ENCODE peak calls at places on chromosome 16, in four cellular contexts. One of them, this sample, is unnamed.
A peak's percentile ranks its signal among the peaks of the same experiment; 100 is the strongest.

GRCh38 chr16:54048994-54049929 is 237.3 kb downstream of the IRX3 start:
- DNase-seq in ovary: no peak
- DNase-seq in A549: no peak
- DNase-seq in fibroblast of the aortic adventitia: no peak
- DNase-seq in this sample: no peak

GRCh38 chr16:76639685-76640289 is 362.6 kb downstream of the CNTNAP4 start:
- DNase-seq in fibroblast of the aortic adventitia: peak; percentile 7
- DNase-seq in ovary: no peak
- DNase-seq in A549: peak; percentile 4
- DNase-seq in this sample: peak; percentile 84

GRCh38 chr16:29815032-29815721 is 775 bp upstream of the PAGR1 start:
- DNase-seq in fibroblast of the aortic adventitia: no peak
- DNase-seq in A549: no peak
- DNase-seq in ovary: peak; percentile 55
- DNase-seq in this sample: no peak

GRCh38 chr16:12703935-12704334 is 99.8 kb downstream of the CPPED1 start:
- DNase-seq in ovary: no peak
- DNase-seq in A549: no peak
- DNase-seq in fibroblast of the aortic adventitia: no peak
- DNase-seq in this sample: peak; percentile 41

GRCh38 chr16:23679274-23679985 is 741 bp downstream of the PLK1 start:
- DNase-seq in fibroblast of the aortic adventitia: peak; percentile 27
- DNase-seq in A549: peak; percentile 80
- DNase-seq in ovary: no peak
- DNase-seq in this sample: peak; percentile 34

GRCh38 chr16:87216148-87216823 is 100.9 kb downstream of the C16orf95 start:
- DNase-seq in fibroblast of the aortic adventitia: no peak
- DNase-seq in A549: no peak
- DNase-seq in ovary: no peak
- DNase-seq in this sample: no peak

GRCh38 chr16:4828567-4829320 is 18.3 kb downstream of the GLYR1 start:
- DNase-seq in ovary: no peak
- DNase-seq in A549: no peak
- DNase-seq in fibroblast of the aortic adventitia: no peak
- DNase-seq in this sample: no peak

GRCh38 chr16:49513040-49513439 is 139.4 kb downstream of the C16orf78 start:
- DNase-seq in A549: peak; percentile 31
- DNase-seq in ovary: no peak
- DNase-seq in fibroblast of the aortic adventitia: peak; percentile 10
- DNase-seq in this sample: peak; percentile 4

GRCh38 chr16:1602285-1602684 is 9.6 kb downstream of the IFT140 start:
- DNase-seq in ovary: no peak
- DNase-seq in A549: no peak
- DNase-seq in fibroblast of the aortic adventitia: no peak
- DNase-seq in this sample: no peak

GRCh38 chr16:50036426-50036825 is 11.4 kb downstream of the CNEP1R1 start:
- DNase-seq in A549: no peak
- DNase-seq in ovary: no peak
- DNase-seq in fibroblast of the aortic adventitia: no peak
- DNase-seq in this sample: no peak

GRCh38 chr16:71834291-71834690 is 11.5 kb upstream of the ATXN1L start:
- DNase-seq in ovary: no peak
- DNase-seq in A549: no peak
- DNase-seq in fibroblast of the aortic adventitia: no peak
- DNase-seq in this sample: no peak

GRCh38 chr16:29811896-29812665 is at the start of gene PRRT2:
- DNase-seq in A549: no peak
- DNase-seq in ovary: peak; percentile 86
- DNase-seq in fibroblast of the aortic adventitia: peak; percentile 53
- DNase-seq in this sample: peak; percentile 38

GRCh38 chr16:27169511-27170071 is 33.7 kb upstream of the KDM8 start:
- DNase-seq in A549: no peak
- DNase-seq in fibroblast of the aortic adventitia: peak; percentile 94
- DNase-seq in ovary: no peak
- DNase-seq in this sample: peak; percentile 57

GRCh38 chr16:67237396-67238277 is 9.6 kb downstream of the FHOD1 start:
- DNase-seq in ovary: no peak
- DNase-seq in fibroblast of the aortic adventitia: no peak
- DNase-seq in A549: no peak
- DNase-seq in this sample: no peak

GRCh38 chr16:24850289-24850931 is 4.6 kb downstream of the SLC5A11 start:
- DNase-seq in fibroblast of the aortic adventitia: peak; percentile 65
- DNase-seq in ovary: no peak
- DNase-seq in A549: no peak
- DNase-seq in this sample: peak; percentile 75

GRCh38 chr16:69814561-69814960 is 52.4 kb downstream of the WWP2 start:
- DNase-seq in ovary: no peak
- DNase-seq in fibroblast of the aortic adventitia: no peak
- DNase-seq in A549: no peak
- DNase-seq in this sample: no peak

GRCh38 chr16:89344314-89344828 is 126.9 kb downstream of the ZNF778 start:
- DNase-seq in fibroblast of the aortic adventitia: no peak
- DNase-seq in ovary: no peak
- DNase-seq in A549: no peak
- DNase-seq in this sample: no peak

GRCh38 chr16:1188781-1189189 is 35.9 kb downstream of the CACNA1H start:
- DNase-seq in fibroblast of the aortic adventitia: peak; percentile 34
- DNase-seq in ovary: peak; percentile 61
- DNase-seq in A549: no peak
- DNase-seq in this sample: peak; percentile 18

GRCh38 chr16:54493076-54493475 is 206.5 kb upstream of the IRX3 start:
- DNase-seq in A549: no peak
- DNase-seq in fibroblast of the aortic adventitia: peak; percentile 67
- DNase-seq in ovary: no peak
- DNase-seq in this sample: peak; percentile 72

GRCh38 chr16:87638736-87639135 is 36.4 kb downstream of the JPH3 start:
- DNase-seq in ovary: no peak
- DNase-seq in A549: no peak
- DNase-seq in fibroblast of the aortic adventitia: no peak
- DNase-seq in this sample: no peak

GRCh38 chr16:28974007-28974436 is 556 bp upstream of the SPNS1 start:
- DNase-seq in ovary: peak; percentile 60
- DNase-seq in A549: peak; percentile 75
- DNase-seq in fibroblast of the aortic adventitia: peak; percentile 74
- DNase-seq in this sample: peak; percentile 76

GRCh38 chr16:67801889-67802288 is 4.5 kb downstream of the RANBP10 start:
- DNase-seq in A549: no peak
- DNase-seq in fibroblast of the aortic adventitia: no peak
- DNase-seq in ovary: no peak
- DNase-seq in this sample: no peak

GRCh38 chr16:80344570-80344969 is 196.2 kb upstream of the DYNLRB2 start:
- DNase-seq in ovary: no peak
- DNase-seq in fibroblast of the aortic adventitia: no peak
- DNase-seq in A549: no peak
- DNase-seq in this sample: no peak

GRCh38 chr16:49473773-49474172 is 100.2 kb downstream of the C16orf78 start:
- DNase-seq in ovary: no peak
- DNase-seq in A549: no peak
- DNase-seq in fibroblast of the aortic adventitia: no peak
- DNase-seq in this sample: no peak

GRCh38 chr16:50699345-50700159 is 6.1 kb downstream of the NOD2 start:
- DNase-seq in fibroblast of the aortic adventitia: no peak
- DNase-seq in A549: no peak
- DNase-seq in ovary: no peak
- DNase-seq in this sample: peak; percentile 71

GRCh38 chr16:13956635-13957196 is 36.8 kb downstream of the ERCC4 start:
- DNase-seq in A549: no peak
- DNase-seq in ovary: no peak
- DNase-seq in fibroblast of the aortic adventitia: no peak
- DNase-seq in this sample: no peak

GRCh38 chr16:57999971-58000705 is at the start of gene ZNF319:
- DNase-seq in A549: no peak
- DNase-seq in fibroblast of the aortic adventitia: no peak
- DNase-seq in ovary: peak; percentile 28
- DNase-seq in this sample: no peak

GRCh38 chr16:55641430-55642056 is 14.2 kb upstream of the SLC6A2 start:
- DNase-seq in fibroblast of the aortic adventitia: no peak
- DNase-seq in A549: no peak
- DNase-seq in ovary: no peak
- DNase-seq in this sample: no peak

DNA sequence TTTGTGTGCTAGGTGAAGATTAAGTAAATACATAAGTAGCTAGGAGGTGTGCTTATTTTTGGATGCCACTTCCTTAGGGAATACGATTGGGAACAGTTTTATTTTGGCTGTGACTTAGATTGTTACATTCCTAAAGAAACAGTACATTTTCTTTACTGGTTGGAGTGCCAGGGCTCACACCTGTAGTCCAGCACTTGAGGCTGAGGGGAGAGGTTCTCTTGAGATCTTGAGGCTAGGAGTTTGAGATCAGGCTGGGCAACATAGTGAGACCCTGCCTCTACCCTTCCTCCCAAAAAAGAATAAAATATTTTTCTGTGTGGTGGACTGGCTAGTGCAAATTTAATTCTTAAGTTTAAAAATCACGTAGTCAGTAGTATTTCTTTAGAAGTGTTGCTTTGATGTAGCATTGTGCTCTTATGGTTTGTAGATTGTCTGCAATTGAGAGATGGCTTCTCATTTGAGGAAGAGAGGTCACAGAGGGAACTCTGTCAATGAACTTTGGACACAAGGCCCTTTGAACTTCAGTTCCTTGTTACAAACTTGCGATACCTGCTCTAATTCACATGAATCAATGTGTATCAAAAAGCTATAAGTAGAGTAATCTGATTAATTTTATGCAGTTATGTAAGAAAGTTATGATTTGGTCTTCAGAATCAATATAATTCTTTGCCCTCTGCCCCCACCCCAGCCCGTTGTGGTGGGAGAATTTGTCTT is 7.1 kb downstream of the HAPSTR1 start:
- DNase-seq in fibroblast of the aortic adventitia: no peak
- DNase-seq in A549: no peak
- DNase-seq in ovary: no peak
- DNase-seq in this sample: no peak
- H3K4me3 ChIP-seq in fibroblast of the aortic adventitia: no peak overlapping the region
- H3K4me3 ChIP-seq in A549: no peak overlapping the region
- H3K4me3 ChIP-seq in ovary: no peak overlapping the region
- H3K4me3 ChIP-seq in this sample: no peak overlapping the region

DNA sequence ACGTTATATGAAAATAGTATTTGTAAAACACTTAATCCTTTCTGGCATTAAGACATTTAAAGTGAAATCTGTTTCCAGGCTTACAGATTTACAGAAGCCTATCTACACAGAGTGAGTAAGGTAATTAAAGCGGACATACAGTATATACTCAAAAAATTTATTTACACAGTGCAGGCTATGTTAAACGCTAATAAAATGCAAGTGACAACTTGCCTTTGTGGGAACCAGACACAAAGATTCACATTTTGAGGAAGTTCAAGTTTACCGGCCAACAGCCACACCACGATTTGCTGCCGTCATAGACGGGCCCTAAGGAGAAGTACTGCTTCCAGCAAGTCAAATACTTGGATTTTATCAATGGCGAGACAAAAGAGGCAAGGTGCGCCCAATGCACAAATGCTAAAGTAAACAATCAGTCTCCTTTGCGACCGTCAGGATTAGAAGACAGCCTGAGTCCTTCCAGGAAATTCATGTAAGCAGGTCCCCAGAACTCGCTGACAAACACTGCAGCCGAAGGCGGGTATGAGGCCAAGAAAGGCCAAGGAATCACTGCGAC is 799 bp downstream of the VPS35 start:
- DNase-seq in ovary: no peak
- DNase-seq in A549: no peak
- DNase-seq in fibroblast of the aortic adventitia: peak; percentile 27
- DNase-seq in this sample: peak; percentile 28
- TF ChIP-seq CTCF in ovary: no peak
- TF ChIP-seq CTCF in A549: no peak
- TF ChIP-seq CTCF in fibroblast of the aortic adventitia: no peak
- TF ChIP-seq CTCF in this sample: peak; percentile 15

GRCh38 chr16:31201511-31202401 is 804 bp downstream of the PYCARD start:
- DNase-seq in ovary: peak; percentile 26
- DNase-seq in fibroblast of the aortic adventitia: no peak
- DNase-seq in A549: no peak
- DNase-seq in this sample: no peak
- H3K4me3 ChIP-seq in ovary: peak overlapping the region; percentile 77
- H3K4me3 ChIP-seq in fibroblast of the aortic adventitia: peak overlapping the region; percentile 77
- H3K4me3 ChIP-seq in A549: peak overlapping the region; percentile 55
- H3K4me3 ChIP-seq in this sample: peak overlapping the region; percentile 59

GRCh38 chr16:9035986-9036385 is 55.5 kb upstream of the HAPSTR1 start:
- DNase-seq in A549: no peak
- DNase-seq in fibroblast of the aortic adventitia: no peak
- DNase-seq in ovary: no peak
- DNase-seq in this sample: no peak

GRCh38 chr16:9034056-9034455 is 57.4 kb upstream of the HAPSTR1 start:
- DNase-seq in A549: no peak
- DNase-seq in ovary: no peak
- DNase-seq in fibroblast of the aortic adventitia: no peak
- DNase-seq in this sample: no peak

GRCh38 chr16:9039208-9039607 is 52.2 kb upstream of the HAPSTR1 start:
- DNase-seq in A549: no peak
- DNase-seq in ovary: no peak
- DNase-seq in fibroblast of the aortic adventitia: peak; percentile 39
- DNase-seq in this sample: peak; percentile 52

GRCh38 chr16:9033125-9033830 is 58.2 kb upstream of the HAPSTR1 start:
- DNase-seq in ovary: no peak
- DNase-seq in fibroblast of the aortic adventitia: peak; percentile 77
- DNase-seq in A549: peak; percentile 81
- DNase-seq in this sample: peak; percentile 78
- TF ChIP-seq CTCF in ovary: no peak
- TF ChIP-seq CTCF in fibroblast of the aortic adventitia: peak; percentile 72
- TF ChIP-seq CTCF in A549: peak; percentile 61
- TF ChIP-seq CTCF in this sample: peak; percentile 78

GRCh38 chr16:48024042-48024441 is 131.8 kb downstream of the ABCC12 start:
- DNase-seq in A549: no peak
- DNase-seq in ovary: no peak
- DNase-seq in fibroblast of the aortic adventitia: no peak
- DNase-seq in this sample: no peak

GRCh38 chr16:48025359-48025758 is 130.4 kb downstream of the ABCC12 start:
- DNase-seq in fibroblast of the aortic adventitia: no peak
- DNase-seq in ovary: no peak
- DNase-seq in A549: no peak
- DNase-seq in this sample: no peak

DNA sequence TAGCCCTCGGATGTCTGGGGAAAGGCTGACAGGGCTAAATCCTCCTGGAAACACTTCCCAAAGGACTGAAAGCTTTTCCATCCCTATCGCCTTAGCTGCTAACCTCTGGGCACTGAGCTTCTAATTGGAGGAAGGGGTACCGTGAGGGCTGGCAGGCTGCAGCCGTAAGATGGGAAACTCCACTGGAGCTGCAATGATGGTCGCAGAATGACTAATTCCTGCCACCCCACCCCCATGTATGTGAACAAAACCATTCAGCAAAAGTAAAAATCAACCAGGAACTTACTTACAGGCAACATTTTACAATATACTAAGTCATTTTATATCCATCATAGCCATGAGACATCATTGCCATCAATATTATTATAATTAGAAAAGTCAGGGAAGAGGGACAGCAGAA is 133.3 kb downstream of the ABCC12 start:
- DNase-seq in ovary: no peak
- DNase-seq in A549: no peak
- DNase-seq in fibroblast of the aortic adventitia: no peak
- DNase-seq in this sample: no peak
- H3K4me3 ChIP-seq in ovary: no peak overlapping the region
- H3K4me3 ChIP-seq in A549: no peak overlapping the region
- H3K4me3 ChIP-seq in fibroblast of the aortic adventitia: no peak overlapping the region
- H3K4me3 ChIP-seq in this sample: no peak overlapping the region